ENCODE peak calls at places on chromosomes 11 and 22, in seven cellular contexts. One of them, this sample, is unnamed.

GRCh38 chr11:19929655-19930054 is 217.0 kb downstream of the NAV2 start:
- DNase-seq in BJ: no peak
- DNase-seq in endodermal cell: no peak
- DNase-seq in tibial artery: no peak
- DNase-seq in IMR-90: peak; percentile 63
- DNase-seq in adrenal gland: no peak
- DNase-seq in body of pancreas: no peak
- DNase-seq in this sample: no peak

GRCh38 chr11:27358306-27358705 is 4.7 kb downstream of the CCDC34 start:
- DNase-seq in BJ: no peak
- DNase-seq in endodermal cell: no peak
- DNase-seq in tibial artery: no peak
- DNase-seq in IMR-90: no peak
- DNase-seq in adrenal gland: no peak
- DNase-seq in body of pancreas: no peak
- DNase-seq in this sample: no peak

GRCh38 chr11:69295079-69295994 is 1.4 kb downstream of the MYEOV start:
- DNase-seq in BJ: no peak
- DNase-seq in endodermal cell: no peak
- DNase-seq in tibial artery: no peak
- DNase-seq in IMR-90: no peak
- DNase-seq in adrenal gland: no peak
- DNase-seq in body of pancreas: no peak
- DNase-seq in this sample: no peak

GRCh38 chr11:679271-680207 is 15.5 kb downstream of the DEAF1 start:
- DNase-seq in BJ: no peak
- DNase-seq in endodermal cell: no peak
- DNase-seq in tibial artery: no peak
- DNase-seq in IMR-90: no peak
- DNase-seq in adrenal gland: no peak
- DNase-seq in body of pancreas: no peak
- DNase-seq in this sample: no peak

GRCh38 chr11:18974192-18974591 is 35.0 kb upstream of the MRGPRX1 start:
- DNase-seq in BJ: no peak
- DNase-seq in endodermal cell: no peak
- DNase-seq in tibial artery: no peak
- DNase-seq in IMR-90: no peak
- DNase-seq in adrenal gland: no peak
- DNase-seq in body of pancreas: no peak
- DNase-seq in this sample: no peak

GRCh38 chr11:29159552-29160465 is 857.0 kb downstream of the KCNA4 start:
- DNase-seq in BJ: no peak
- DNase-seq in endodermal cell: peak; percentile 84
- DNase-seq in tibial artery: no peak
- DNase-seq in IMR-90: peak; percentile 90
- DNase-seq in adrenal gland: peak; percentile 42
- DNase-seq in body of pancreas: peak; percentile 46
- DNase-seq in this sample: no peak

GRCh38 chr11:12617632-12618031 is 56.6 kb upstream of the TEAD1 start:
- DNase-seq in BJ: no peak
- DNase-seq in endodermal cell: no peak
- DNase-seq in tibial artery: no peak
- DNase-seq in IMR-90: no peak
- DNase-seq in adrenal gland: no peak
- DNase-seq in body of pancreas: no peak
- DNase-seq in this sample: no peak

GRCh38 chr11:129260750-129261149 is 68.6 kb upstream of the ARHGAP32 start:
- DNase-seq in BJ: no peak
- DNase-seq in endodermal cell: no peak
- DNase-seq in tibial artery: no peak
- DNase-seq in IMR-90: no peak
- DNase-seq in adrenal gland: no peak
- DNase-seq in body of pancreas: no peak
- DNase-seq in this sample: no peak

GRCh38 chr11:133467686-133468085 is 64.6 kb downstream of the OPCML start:
- DNase-seq in BJ: no peak
- DNase-seq in endodermal cell: no peak
- DNase-seq in tibial artery: no peak
- DNase-seq in IMR-90: no peak
- DNase-seq in adrenal gland: no peak
- DNase-seq in body of pancreas: no peak
- DNase-seq in this sample: no peak

GRCh38 chr11:60902625-60903024 is 3.8 kb downstream of the PRPF19 start:
- DNase-seq in BJ: no peak
- DNase-seq in endodermal cell: peak; percentile 26
- DNase-seq in tibial artery: no peak
- DNase-seq in IMR-90: no peak
- DNase-seq in adrenal gland: no peak
- DNase-seq in body of pancreas: no peak
- DNase-seq in this sample: no peak
- H3K36me3 ChIP-seq in BJ: peaks cover 33% of the 10 kb centered on the region
- H3K36me3 ChIP-seq in endodermal cell: peaks cover 59% of the 10 kb centered on the region
- H3K36me3 ChIP-seq in tibial artery: peaks cover 60% of the 10 kb centered on the region
- H3K36me3 ChIP-seq in IMR-90: peaks cover 45% of the 10 kb centered on the region
- H3K36me3 ChIP-seq in adrenal gland: peaks cover 60% of the 10 kb centered on the region
- H3K36me3 ChIP-seq in body of pancreas: peaks cover 42% of the 10 kb centered on the region
- H3K36me3 ChIP-seq in this sample: peaks cover 59% of the 10 kb centered on the region

GRCh38 chr22:37625737-37626136 is 13.7 kb upstream of the SH3BP1 start:
- DNase-seq in BJ: no peak
- DNase-seq in endodermal cell: no peak
- DNase-seq in tibial artery: peak; percentile 65
- DNase-seq in IMR-90: no peak
- DNase-seq in adrenal gland: no peak
- DNase-seq in body of pancreas: no peak
- DNase-seq in this sample: no peak

GRCh38 chr22:37626144-37626543 is 13.3 kb upstream of the SH3BP1 start:
- DNase-seq in BJ: no peak
- DNase-seq in endodermal cell: no peak
- DNase-seq in tibial artery: peak; percentile 90
- DNase-seq in IMR-90: peak; percentile 43
- DNase-seq in adrenal gland: no peak
- DNase-seq in body of pancreas: peak; percentile 55
- DNase-seq in this sample: peak; percentile 78

GRCh38 chr22:37627091-37627490 is 12.4 kb upstream of the SH3BP1 start:
- DNase-seq in BJ: no peak
- DNase-seq in endodermal cell: no peak
- DNase-seq in tibial artery: no peak
- DNase-seq in IMR-90: no peak
- DNase-seq in adrenal gland: no peak
- DNase-seq in body of pancreas: no peak
- DNase-seq in this sample: no peak

GRCh38 chr22:37627545-37627944 is 11.9 kb upstream of the SH3BP1 start:
- DNase-seq in BJ: no peak
- DNase-seq in endodermal cell: no peak
- DNase-seq in tibial artery: peak; percentile 68
- DNase-seq in IMR-90: no peak
- DNase-seq in adrenal gland: no peak
- DNase-seq in body of pancreas: no peak
- DNase-seq in this sample: no peak

DNA sequence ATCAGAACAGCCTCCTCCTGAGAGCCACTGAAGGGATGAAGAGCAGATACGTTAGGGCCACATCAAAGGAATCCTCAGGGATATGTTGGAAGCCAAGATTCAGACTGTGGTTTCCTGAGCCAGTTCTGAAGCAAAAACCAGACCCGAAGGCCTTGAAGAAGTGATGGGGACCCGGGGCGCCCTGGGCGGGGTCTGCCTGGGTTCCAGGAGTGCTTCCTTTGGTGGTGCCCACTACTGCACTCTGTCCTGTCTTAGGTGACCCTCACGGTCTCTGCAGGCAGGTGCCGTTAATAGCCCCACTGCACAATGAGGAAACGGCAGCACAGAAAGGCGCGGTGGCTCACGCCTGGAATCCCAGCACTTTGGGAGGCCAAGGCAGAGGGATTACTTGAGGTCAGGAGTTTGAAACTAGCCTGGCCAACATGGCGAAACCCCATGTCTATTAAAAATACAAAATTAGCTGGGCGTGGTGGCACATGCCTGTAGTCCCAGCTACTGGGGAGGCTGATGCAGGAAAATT is 12.9 kb upstream of the SH3BP1 start:
- DNase-seq in BJ: no peak
- DNase-seq in endodermal cell: no peak
- DNase-seq in tibial artery: no peak
- DNase-seq in IMR-90: no peak
- DNase-seq in adrenal gland: no peak
- DNase-seq in body of pancreas: no peak
- DNase-seq in this sample: no peak
- H3K36me3 ChIP-seq in BJ: peaks cover 14% of the 10 kb centered on the region
- H3K36me3 ChIP-seq in endodermal cell: peaks cover 29% of the 10 kb centered on the region
- H3K36me3 ChIP-seq in tibial artery: peaks cover 79% of the 10 kb centered on the region
- H3K36me3 ChIP-seq in IMR-90: peaks cover 46% of the 10 kb centered on the region
- H3K36me3 ChIP-seq in adrenal gland: peaks cover 30% of the 10 kb centered on the region
- H3K36me3 ChIP-seq in body of pancreas: peaks cover 9% of the 10 kb centered on the region
- H3K36me3 ChIP-seq in this sample: peaks cover 48% of the 10 kb centered on the region

DNA sequence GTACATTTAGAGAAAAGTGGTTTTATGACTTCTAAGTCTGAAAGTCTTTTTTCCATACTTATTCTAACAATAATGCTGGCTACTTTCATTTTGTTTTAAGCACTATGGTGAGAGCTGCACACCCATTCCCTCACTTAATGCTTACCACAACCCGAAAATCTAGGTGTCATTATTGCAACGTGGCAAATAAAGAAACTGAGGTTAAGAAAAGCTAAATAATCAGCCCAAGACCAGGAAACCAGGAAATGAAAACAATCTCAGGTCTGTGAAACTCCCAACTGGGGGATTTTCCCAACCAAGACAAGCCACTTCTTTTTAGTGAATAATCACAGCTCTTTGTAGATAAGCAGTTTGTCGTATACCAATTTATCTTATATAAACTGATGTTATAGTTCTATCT is 126.3 kb downstream of the SLC1A2 start:
- DNase-seq in BJ: no peak
- DNase-seq in endodermal cell: no peak
- DNase-seq in tibial artery: no peak
- DNase-seq in IMR-90: no peak
- DNase-seq in adrenal gland: no peak
- DNase-seq in body of pancreas: no peak
- DNase-seq in this sample: no peak
- H3K36me3 ChIP-seq in BJ: no peaks in the 10 kb centered on the region
- H3K36me3 ChIP-seq in endodermal cell: no peaks in the 10 kb centered on the region
- H3K36me3 ChIP-seq in tibial artery: no peaks in the 10 kb centered on the region
- H3K36me3 ChIP-seq in IMR-90: no peaks in the 10 kb centered on the region
- H3K36me3 ChIP-seq in adrenal gland: no peaks in the 10 kb centered on the region
- H3K36me3 ChIP-seq in body of pancreas: no peaks in the 10 kb centered on the region
- H3K36me3 ChIP-seq in this sample: no peaks in the 10 kb centered on the region

GRCh38 chr22:24219750-24220149 is 25.1 kb downstream of the GGT5 start:
- DNase-seq in BJ: no peak
- DNase-seq in endodermal cell: no peak
- DNase-seq in tibial artery: no peak
- DNase-seq in IMR-90: no peak
- DNase-seq in adrenal gland: no peak
- DNase-seq in body of pancreas: no peak
- DNase-seq in this sample: no peak

GRCh38 chr22:24214467-24215285 is 30.2 kb downstream of the GGT5 start:
- DNase-seq in BJ: no peak
- DNase-seq in endodermal cell: no peak
- DNase-seq in tibial artery: no peak
- DNase-seq in IMR-90: no peak
- DNase-seq in adrenal gland: no peak
- DNase-seq in body of pancreas: no peak
- DNase-seq in this sample: no peak

GRCh38 chr22:24216541-24217209 is 28.2 kb downstream of the GGT5 start:
- DNase-seq in BJ: no peak
- DNase-seq in endodermal cell: no peak
- DNase-seq in tibial artery: no peak
- DNase-seq in IMR-90: no peak
- DNase-seq in adrenal gland: no peak
- DNase-seq in body of pancreas: no peak
- DNase-seq in this sample: no peak

GRCh38 chr22:24217384-24217783 is 27.5 kb downstream of the GGT5 start:
- DNase-seq in BJ: no peak
- DNase-seq in endodermal cell: no peak
- DNase-seq in tibial artery: no peak
- DNase-seq in IMR-90: no peak
- DNase-seq in adrenal gland: no peak
- DNase-seq in body of pancreas: no peak
- DNase-seq in this sample: no peak
- H3K36me3 ChIP-seq in BJ: no peaks in the 10 kb centered on the region
- H3K36me3 ChIP-seq in endodermal cell: no peaks in the 10 kb centered on the region
- H3K36me3 ChIP-seq in tibial artery: peaks cover 16% of the 10 kb centered on the region
- H3K36me3 ChIP-seq in IMR-90: no peaks in the 10 kb centered on the region
- H3K36me3 ChIP-seq in adrenal gland: no peaks in the 10 kb centered on the region
- H3K36me3 ChIP-seq in body of pancreas: no peaks in the 10 kb centered on the region
- H3K36me3 ChIP-seq in this sample: peaks cover 22% of the 10 kb centered on the region

This sample was measured in left ventricle myocardium inferior.